ENCODE peak calls at places on chromosomes 7 and 10, in eight cellular contexts. C, X, U, Q, V, H, B and J are unnamed samples.

GRCh38 chr7:115707236-115707635 is 323.3 kb downstream of the TFEC start:
- DNase-seq in U (peak; percentile 10), V (peak; percentile 28), B (peak; percentile 25), H (peak; percentile 1), Q (no peak), X (no peak), C (no peak), J (no peak)

GRCh38 chr10:96765406-96766240 is 45.3 kb upstream of the PIK3AP1 start:
- DNase-seq in Q (no peak), C (peak; percentile 68), X (no peak), H (peak; percentile 47), V (peak; percentile 40), B (peak; percentile 58), U (peak; percentile 57), J (no peak)

GRCh38 chr10:6204341-6205191 is 1.8 kb downstream of the PFKFB3 start:
- DNase-seq in X (no peak), C (peak; percentile 90), U (peak; percentile 79), V (peak; percentile 41), B (peak; percentile 86), H (peak; percentile 78), Q (no peak), J (peak; percentile 87)

GRCh38 chr10:79029478-79030390 is 39.0 kb upstream of the ZMIZ1 start:
- DNase-seq in V (no peak), X (no peak), Q (no peak), C (peak; percentile 33), B (no peak), U (no peak), H (no peak), J (peak; percentile 52)

GRCh38 chr7:116802144-116802747 is 60.1 kb upstream of the CAPZA2 start:
- DNase-seq in H (peak; percentile 86), B (peak; percentile 70), X (no peak), Q (no peak), U (peak; percentile 37), C (no peak), V (no peak), J (no peak)

GRCh38 chr7:79011921-79012320 is 441.5 kb downstream of the MAGI2 start:
- DNase-seq in C (no peak), U (no peak), B (no peak), X (no peak), H (no peak), V (no peak), Q (no peak), J (no peak)

GRCh38 chr7:24668922-24669635 is 88.2 kb downstream of the GSDME start:
- DNase-seq in B (peak; percentile 23), Q (no peak), X (no peak), C (no peak), U (peak; percentile 31), H (peak; percentile 29), V (no peak), J (no peak)

GRCh38 chr10:49079072-49079471 is 36.2 kb downstream of the VSTM4 start:
- DNase-seq in V (no peak), C (no peak), H (no peak), U (no peak), Q (no peak), B (no peak), X (no peak), J (peak; percentile 40)

GRCh38 chr10:47294501-47294900 is 5.5 kb upstream of the GDF10 start:
- DNase-seq in C (peak; percentile 31), U (no peak), Q (peak; percentile 60), V (peak; percentile 7), X (no peak), B (no peak), H (no peak), J (peak; percentile 28)

GRCh38 chr10:45553613-45554012 is 119.0 kb downstream of the ZFAND4 start:
- DNase-seq in Q (no peak), B (no peak), H (no peak), V (no peak), X (no peak), C (no peak), U (no peak), J (no peak)

GRCh38 chr10:8590518-8590917 is 536.0 kb downstream of the GATA3 start:
- DNase-seq in Q (no peak), C (no peak), X (no peak), H (no peak), V (no peak), B (no peak), U (no peak), J (no peak)

GRCh38 chr7:122364761-122365280 is 60.3 kb upstream of the FEZF1 start:
- DNase-seq in U (no peak), V (no peak), Q (no peak), B (no peak), X (no peak), C (no peak), H (no peak), J (no peak)

GRCh38 chr10:3935141-3935540 is 150.1 kb upstream of the KLF6 start:
- DNase-seq in V (no peak), C (peak; percentile 79), X (peak; percentile 92), B (peak; percentile 91), Q (peak; percentile 62), U (peak; percentile 90), H (peak; percentile 95), J (peak; percentile 88)

GRCh38 chr7:135933509-135934188 is 43.5 kb downstream of the MTPN start:
- DNase-seq in X (no peak), U (no peak), C (no peak), B (no peak), V (no peak), Q (no peak), H (no peak), J (no peak)

GRCh38 chr7:135928136-135928535 is 49.0 kb downstream of the MTPN start:
- DNase-seq in Q (no peak), B (no peak), H (no peak), C (no peak), U (no peak), V (no peak), X (no peak), J (no peak)

GRCh38 chr7:135929249-135929648 is 47.9 kb downstream of the MTPN start:
- DNase-seq in V (no peak), U (peak; percentile 32), B (no peak), Q (no peak), C (no peak), H (peak; percentile 36), X (no peak), J (no peak)

GRCh38 chr7:135930565-135931423 is 46.4 kb downstream of the MTPN start:
- DNase-seq in U (peak; percentile 55), H (peak; percentile 80), C (no peak), V (no peak), B (peak; percentile 38), X (no peak), Q (no peak), J (no peak)

DNA sequence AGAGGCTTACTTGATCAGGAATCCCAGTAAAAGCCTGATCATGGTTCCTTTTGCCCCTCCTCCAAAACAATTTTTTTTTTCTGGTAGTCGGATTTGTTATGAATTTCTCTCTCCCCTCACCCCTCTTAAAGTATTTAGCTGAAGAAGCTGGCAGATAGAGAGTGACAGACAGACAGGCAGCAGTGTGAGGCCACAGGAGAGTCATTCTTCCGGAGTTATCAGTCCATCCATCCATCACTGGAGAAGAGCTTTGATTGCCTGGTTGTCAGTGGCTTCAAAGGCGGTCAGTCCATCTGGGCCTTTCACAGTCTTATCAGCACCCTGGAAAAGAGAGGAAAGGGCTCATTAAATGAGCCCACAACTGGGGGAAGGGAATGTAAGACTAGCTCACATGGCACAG is 47.5 kb downstream of the MTPN start:
- DNase-seq in V (no peak), U (no peak), Q (no peak), H (peak; percentile 11), C (no peak), X (no peak), B (no peak), J (no peak)
- TF ChIP-seq CTCF in V (no peak), U (no peak), Q (no peak), H (no peak), C (no peak), X (no peak), B (no peak), J (no peak)

GRCh38 chr7:151091431-151091830 is 5.2 kb downstream of the AGAP3 start:
- DNase-seq in U (no peak), Q (no peak), X (no peak), C (no peak), B (no peak), V (peak; percentile 71), H (no peak), J (no peak)
- TF ChIP-seq CTCF in U (peak; percentile 66), Q (peak; percentile 50), X (peak; percentile 68), C (no peak), B (peak; percentile 57), V (peak; percentile 83), H (peak; percentile 37), J (no peak)

GRCh38 chr7:93175219-93175618 is 27.0 kb upstream of the SAMD9L start:
- DNase-seq in X (no peak), H (no peak), B (no peak), U (no peak), C (no peak), V (no peak), Q (no peak), J (no peak)

GRCh38 chr7:93172683-93173082 is 24.5 kb upstream of the SAMD9L start:
- DNase-seq in C (no peak), X (no peak), U (no peak), B (no peak), Q (no peak), V (no peak), H (no peak), J (no peak)

GRCh38 chr7:93179173-93179572 is 31.0 kb upstream of the SAMD9L start:
- DNase-seq in B (no peak), C (no peak), V (no peak), X (no peak), U (no peak), Q (no peak), H (no peak), J (no peak)

GRCh38 chr7:93176961-93177580 is 28.9 kb upstream of the SAMD9L start:
- DNase-seq in V (no peak), U (no peak), Q (no peak), C (no peak), B (no peak), X (no peak), H (no peak), J (no peak)

GRCh38 chr7:93178213-93178612 is 30.0 kb upstream of the SAMD9L start:
- DNase-seq in B (peak; percentile 48), H (no peak), V (no peak), C (no peak), U (peak; percentile 27), X (no peak), Q (no peak), J (no peak)
- TF ChIP-seq CTCF in B (peak; percentile 24), H (no peak), V (peak; percentile 23), C (no peak), U (no peak), X (no peak), Q (peak; percentile 52), J (no peak)

GRCh38 chr7:151608031-151608551 is 88.4 kb upstream of the RHEB start:
- DNase-seq in V (no peak), H (peak; percentile 21), X (no peak), C (no peak), B (no peak), U (no peak), Q (no peak), J (no peak)

GRCh38 chr7:151599401-151600227 is 79.9 kb upstream of the RHEB start:
- DNase-seq in C (no peak), B (peak; percentile 94), Q (no peak), U (peak; percentile 94), V (no peak), X (no peak), H (peak; percentile 98), J (no peak)

GRCh38 chr7:151601521-151602305 is 82.0 kb upstream of the RHEB start:
- DNase-seq in H (peak; percentile 49), X (no peak), U (no peak), Q (no peak), B (no peak), C (no peak), V (no peak), J (no peak)

GRCh38 chr7:151607464-151607867 is 87.8 kb upstream of the RHEB start:
- DNase-seq in X (no peak), C (no peak), B (peak; percentile 12), V (no peak), H (peak; percentile 68), U (no peak), Q (no peak), J (no peak)

GRCh38 chr7:151603951-151604350 is 84.3 kb upstream of the RHEB start:
- DNase-seq in Q (no peak), B (no peak), C (no peak), U (no peak), H (no peak), V (no peak), X (no peak), J (no peak)
- TF ChIP-seq CTCF in Q (no peak), B (no peak), C (no peak), U (no peak), H (no peak), V (no peak), X (no peak), J (no peak)